ENCODE peak calls at places on chromosomes 5 and 9, in four cellular contexts. Q, M, P and A are unnamed samples.

GRCh38 chr5:51987679-51988209 is 604.5 kb downstream of the ISL1 start:
- DNase-seq in Q (peak; percentile 73), M (no peak), P (no peak), A (no peak)

GRCh38 chr5:5351288-5352089 is 71.0 kb upstream of the ICE1 start:
- DNase-seq in Q (no peak), M (peak; percentile 84), P (no peak), A (no peak)

GRCh38 chr9:116800885-116801284 is 113.8 kb downstream of the TRIM32 start:
- DNase-seq in Q (no peak), M (no peak), P (no peak), A (no peak)

GRCh38 chr5:88979244-88979643 is 96.3 kb upstream of the MEF2C start:
- DNase-seq in M (peak; percentile 59), Q (no peak), P (no peak), A (no peak)

GRCh38 chr9:19660019-19660418 is 128.8 kb downstream of the SLC24A2 start:
- DNase-seq in P (no peak), M (no peak), Q (no peak), A (no peak)

GRCh38 chr9:132498811-132499210 is 83.6 kb upstream of the BARHL1 start:
- DNase-seq in Q (no peak), M (peak; percentile 13), P (no peak), A (no peak)

GRCh38 chr9:137449931-137450537 is 8.9 kb upstream of the ENTPD8 start:
- DNase-seq in M (no peak), P (no peak), Q (peak; percentile 18), A (no peak)

GRCh38 chr9:88085481-88085880 is 52.8 kb downstream of the SPATA31C2 start:
- DNase-seq in Q (no peak), P (no peak), M (peak; percentile 22), A (no peak)

GRCh38 chr5:36877667-36878420 is 1.3 kb downstream of the NIPBL start:
- DNase-seq in M (peak; percentile 56), P (no peak), Q (no peak), A (no peak)

GRCh38 chr9:116042321-116042720 is 111.3 kb upstream of the PAPPA start:
- DNase-seq in P (no peak), Q (no peak), M (no peak), A (no peak)

GRCh38 chr5:40490464-40491083 is 189.1 kb upstream of the PTGER4 start:
- DNase-seq in Q (no peak), P (no peak), M (peak; percentile 12), A (no peak)

GRCh38 chr9:22379272-22379671 is 67.4 kb upstream of the DMRTA1 start:
- DNase-seq in M (no peak), P (no peak), Q (no peak), A (no peak)

GRCh38 chr9:76194896-76195295 is 199.3 kb downstream of the RFK start:
- DNase-seq in M (peak; percentile 66), P (no peak), Q (no peak), A (no peak)

GRCh38 chr5:159049844-159050318 is 49.8 kb downstream of the EBF1 start:
- DNase-seq in P (no peak), Q (no peak), M (no peak), A (no peak)

GRCh38 chr9:133257398-133258053 is 17.5 kb downstream of the ABO start:
- DNase-seq in P (peak; percentile 70), Q (peak; percentile 41), M (no peak), A (no peak)

GRCh38 chr5:4984461-4984860 is 155.7 kb upstream of the ADAMTS16 start:
- DNase-seq in P (no peak), M (no peak), Q (no peak), A (no peak)

GRCh38 chr5:87369431-87369830 is 43.3 kb downstream of the CCNH start:
- DNase-seq in Q (no peak), M (no peak), P (no peak), A (no peak)

GRCh38 chr5:192691-192969 is 1.3 kb downstream of the LRRC14B start:
- DNase-seq in M (no peak), Q (no peak), P (no peak), A (no peak)

GRCh38 chr9:133125706-133126696 is 5.0 kb upstream of the RALGDS start:
- DNase-seq in Q (no peak), M (peak; percentile 76), P (peak; percentile 64), A (no peak)

GRCh38 chr5:74762599-74762998 is 4.3 kb downstream of the GFM2 start:
- DNase-seq in M (peak; percentile 83), P (no peak), Q (no peak), A (peak; percentile 79)

GRCh38 chr5:140207250-140207954 is 32.4 kb downstream of the CYSTM1 start:
- DNase-seq in Q (no peak), M (no peak), P (no peak), A (peak; percentile 42)

GRCh38 chr9:112850840-112851239 is 39.8 kb downstream of the SLC46A2 start:
- DNase-seq in P (no peak), Q (no peak), M (no peak), A (no peak)
- H3K36me3 ChIP-seq in P (peaks cover 17% of the 10 kb centered on the region), Q (no peaks in the 10 kb centered on the region), M (no peaks in the 10 kb centered on the region), A (no peaks in the 10 kb centered on the region)

DNA sequence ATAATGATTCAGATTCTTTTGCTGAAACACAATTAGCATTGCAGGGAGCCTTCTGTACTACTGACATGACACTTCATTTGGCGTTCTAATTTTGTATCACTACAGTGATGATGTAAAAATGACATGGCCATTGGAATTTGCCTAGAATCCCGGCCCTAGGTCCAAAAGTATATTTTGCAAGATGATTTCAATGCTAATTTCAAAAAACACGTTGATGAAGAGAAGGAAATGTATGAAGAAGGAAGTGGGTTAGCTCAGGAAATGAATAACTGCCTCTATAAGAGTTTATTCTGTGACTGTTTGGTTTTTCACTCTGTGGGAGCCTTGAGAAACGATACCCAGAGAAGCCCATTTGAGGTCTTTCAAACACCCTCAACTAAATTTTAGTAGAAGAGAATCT is 59.3 kb downstream of the OSTF1 start:
- DNase-seq in M (peak; percentile 37), Q (no peak), P (no peak), A (no peak)
- H3K36me3 ChIP-seq in M (no peaks in the 10 kb centered on the region), Q (no peaks in the 10 kb centered on the region), P (peaks cover 33% of the 10 kb centered on the region), A (peaks cover 2% of the 10 kb centered on the region)

GRCh38 chr5:97042981-97043380 is 99.4 kb downstream of the LIX1 start:
- DNase-seq in P (no peak), Q (no peak), M (peak; percentile 8), A (peak; percentile 78)
- H3K36me3 ChIP-seq in P (no peaks in the 10 kb centered on the region), Q (no peaks in the 10 kb centered on the region), M (no peaks in the 10 kb centered on the region), A (no peaks in the 10 kb centered on the region)

GRCh38 chr9:109385499-109385898 is 64.6 kb upstream of the EPB41L4B start:
- DNase-seq in M (no peak), P (no peak), Q (no peak), A (no peak)
- H3K36me3 ChIP-seq in M (no peaks in the 10 kb centered on the region), P (peaks cover 7% of the 10 kb centered on the region), Q (no peaks in the 10 kb centered on the region), A (peaks cover 14% of the 10 kb centered on the region)

DNA sequence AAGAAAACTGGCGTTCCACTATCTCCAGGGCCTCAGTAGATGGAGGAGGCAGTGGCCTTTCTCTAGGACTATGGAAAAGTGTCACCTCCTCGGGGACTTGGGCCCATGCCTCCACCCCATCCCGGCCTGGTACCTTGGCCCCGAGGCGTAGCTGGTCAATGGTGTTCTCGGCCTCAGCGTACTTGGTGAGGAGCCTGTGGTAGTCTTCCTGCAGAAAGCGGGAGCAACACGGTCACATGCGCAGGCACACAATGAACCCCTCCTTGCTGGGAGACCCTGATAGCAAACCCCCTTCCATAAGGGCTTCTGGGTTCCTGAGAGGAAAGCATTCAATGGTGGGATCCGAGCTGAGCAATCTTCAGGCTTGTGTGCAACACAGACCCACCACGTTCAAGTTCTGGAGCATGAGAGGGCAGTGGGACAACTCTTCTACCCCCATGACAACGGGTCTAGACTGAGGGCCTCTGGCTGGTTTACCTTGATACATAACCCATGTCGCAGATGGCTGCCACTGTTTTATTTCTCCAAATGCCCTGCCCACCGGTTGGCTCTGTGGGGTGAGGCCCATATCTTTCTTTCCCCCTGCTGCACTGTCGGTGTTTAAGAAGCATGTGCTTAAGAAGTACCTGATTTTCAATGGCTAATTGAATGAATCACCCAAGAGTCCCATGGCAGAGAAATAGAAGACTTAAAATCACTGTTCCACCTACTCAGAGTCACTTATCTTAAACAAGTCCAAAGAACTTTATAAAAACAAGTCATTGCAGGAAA is 13.6 kb downstream of the AKNA start:
- DNase-seq in P (no peak), M (no peak), Q (no peak), A (no peak)
- H3K36me3 ChIP-seq in P (peaks cover 77% of the 10 kb centered on the region), M (peaks cover 5% of the 10 kb centered on the region), Q (no peaks in the 10 kb centered on the region), A (no peaks in the 10 kb centered on the region)

DNA sequence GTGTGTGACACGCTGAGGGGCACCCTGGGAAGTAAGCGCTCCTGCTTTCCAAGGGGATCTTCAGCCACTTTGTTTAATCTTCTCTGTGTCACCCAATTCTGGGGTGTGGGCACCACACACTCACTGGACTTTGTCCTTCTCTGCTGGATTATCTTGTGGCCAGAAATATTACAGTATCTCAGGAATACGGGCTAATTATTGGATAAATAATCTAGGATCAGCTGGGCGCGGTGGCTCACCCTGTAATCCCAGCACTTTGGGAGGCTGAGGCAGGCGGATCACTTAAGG is 50.9 kb downstream of the COL5A1 start:
- DNase-seq in Q (no peak), M (no peak), P (no peak), A (no peak)
- H3K36me3 ChIP-seq in Q (no peaks in the 10 kb centered on the region), M (peaks cover 23% of the 10 kb centered on the region), P (no peaks in the 10 kb centered on the region), A (no peaks in the 10 kb centered on the region)

DNA sequence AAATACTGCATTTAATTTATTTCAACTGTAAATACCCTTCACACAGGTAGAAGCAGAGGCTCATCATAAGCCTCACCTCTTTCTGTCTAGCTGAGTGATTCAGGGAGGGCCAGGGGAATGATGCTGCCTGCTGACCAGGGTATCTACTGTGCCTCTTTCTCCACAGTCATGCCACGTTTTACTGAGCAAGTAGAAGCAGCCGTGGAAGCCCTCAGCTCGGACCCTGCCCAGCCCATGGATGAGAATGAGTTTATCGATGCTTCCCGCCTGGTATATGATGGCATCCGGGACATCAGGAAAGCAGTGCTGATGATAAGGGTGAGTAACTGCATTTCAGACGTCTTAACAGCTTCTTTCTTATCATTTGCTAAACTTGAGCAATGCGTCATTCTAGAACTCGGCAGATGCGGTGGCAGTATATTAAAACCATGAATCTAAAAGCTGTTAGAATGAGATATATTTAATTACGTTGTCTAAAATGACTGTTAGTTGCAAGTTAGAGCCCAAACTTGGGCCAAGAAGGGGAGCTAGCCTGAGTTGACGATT is 50.0 kb upstream of the LRRTM2 start:
- DNase-seq in P (no peak), M (no peak), Q (no peak), A (no peak)
- H3K36me3 ChIP-seq in P (peaks cover 76% of the 10 kb centered on the region), M (peaks cover 18% of the 10 kb centered on the region), Q (peaks cover 7% of the 10 kb centered on the region), A (peaks cover 2% of the 10 kb centered on the region)

GRCh38 chr9:128822407-128823042 is 4.2 kb downstream of the ENDOG start:
- DNase-seq in P (no peak), Q (no peak), M (no peak), A (no peak)
- H3K36me3 ChIP-seq in P (peaks cover 61% of the 10 kb centered on the region), Q (peaks cover 72% of the 10 kb centered on the region), M (peaks cover 26% of the 10 kb centered on the region), A (peaks cover 2% of the 10 kb centered on the region)

GRCh38 chr9:113269355-113269754 is 6.0 kb downstream of the CDC26 start:
- DNase-seq in P (no peak), Q (no peak), M (no peak), A (no peak)
- H3K36me3 ChIP-seq in P (peaks cover 80% of the 10 kb centered on the region), Q (peaks cover 56% of the 10 kb centered on the region), M (peaks cover 2% of the 10 kb centered on the region), A (no peaks in the 10 kb centered on the region)

DNA sequence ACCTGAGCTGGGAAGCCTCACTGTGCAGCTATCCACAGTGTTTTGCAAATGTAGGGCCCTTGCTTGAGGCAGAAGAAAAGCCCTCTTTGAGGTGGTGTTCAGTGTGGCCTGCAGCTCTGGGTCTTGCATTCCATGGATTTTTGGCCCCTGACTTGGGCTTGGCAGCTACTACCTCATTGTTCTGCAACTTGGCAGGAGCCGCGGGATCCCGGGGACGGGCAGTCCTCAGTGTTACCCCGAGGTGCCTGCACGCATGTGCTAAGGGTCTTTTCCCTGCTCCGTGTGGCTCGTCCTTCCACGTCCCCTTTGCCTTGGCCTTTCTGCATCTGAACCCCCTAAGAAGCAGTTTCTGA is 39.8 kb downstream of the NEK6 start:
- DNase-seq in M (peak; percentile 99), P (peak; percentile 86), Q (no peak), A (peak; percentile 86)
- H3K36me3 ChIP-seq in M (peaks cover 17% of the 10 kb centered on the region), P (peaks cover 11% of the 10 kb centered on the region), Q (no peaks in the 10 kb centered on the region), A (peaks cover 2% of the 10 kb centered on the region)